ENCODE peak calls at places on chromosomes 16 and 17, in ten cellular contexts. A is AG10803, G is foreskin keratinocyte, U is tibial nerve, N is IMR-90, C is mucosa of descending colon, F is PC-3, S is AG09309, J is tibial artery, H is astrocyte of the spinal cord. Y is an unnamed sample.

GRCh38 chr16:898216-898615 is 72.6 kb downstream of the LMF1 start:
- DNase-seq in A (no peak), G (no peak), U (no peak), N (no peak), C (no peak), F (no peak), S (no peak), J (no peak), H (no peak), Y (no peak)

GRCh38 chr17:40557531-40558299 is 7.6 kb downstream of the CCR7 start:
- DNase-seq in A (no peak), G (no peak), U (no peak), N (no peak), C (no peak), F (no peak), S (no peak), J (no peak), H (no peak), Y (no peak)

GRCh38 chr17:79844869-79845600 is 5.8 kb upstream of the CBX4 start:
- DNase-seq in A (no peak), G (no peak), U (no peak), N (no peak), C (peak), F (peak), S (no peak), J (no peak), H (no peak), Y (peak)

GRCh38 chr17:38922538-38923291 is 2.7 kb upstream of the LASP1NB start:
- DNase-seq in A (peak), G (no peak), U (peak), N (peak), C (no peak), F (peak), S (peak), J (peak), H (peak), Y (peak)

GRCh38 chr16:52584921-52585320 is 38.0 kb upstream of the TOX3 start:
- DNase-seq in A (no peak), G (no peak), U (no peak), N (no peak), C (no peak), F (no peak), S (no peak), J (no peak), H (no peak), Y (no peak)

GRCh38 chr17:45339646-45340605 is 23.1 kb upstream of the MAP3K14 start:
- DNase-seq in A (no peak), G (no peak), U (no peak), N (no peak), C (no peak), F (no peak), S (no peak), J (no peak), H (no peak), Y (no peak)

GRCh38 chr17:7413346-7413985 is 5.8 kb downstream of the NLGN2 start:
- DNase-seq in A (peak), G (peak), U (no peak), N (peak), C (no peak), F (peak), S (peak), J (no peak), H (peak), Y (no peak)

GRCh38 chr17:73191443-73192218 is 1.2 kb upstream of the COG1 start:
- DNase-seq in A (peak), G (peak), U (peak), N (peak), C (no peak), F (peak), S (no peak), J (peak), H (peak), Y (peak)

GRCh38 chr17:78899361-78900260 is 3.4 kb downstream of the CEP295NL start:
- DNase-seq in A (peak), G (peak), U (no peak), N (no peak), C (no peak), F (no peak), S (no peak), J (no peak), H (no peak), Y (peak)

GRCh38 chr16:57013268-57013667 is 23.9 kb downstream of the NLRC5 start:
- DNase-seq in A (peak), G (peak), U (no peak), N (peak), C (no peak), F (peak), S (peak), J (no peak), H (peak), Y (no peak)

DNA sequence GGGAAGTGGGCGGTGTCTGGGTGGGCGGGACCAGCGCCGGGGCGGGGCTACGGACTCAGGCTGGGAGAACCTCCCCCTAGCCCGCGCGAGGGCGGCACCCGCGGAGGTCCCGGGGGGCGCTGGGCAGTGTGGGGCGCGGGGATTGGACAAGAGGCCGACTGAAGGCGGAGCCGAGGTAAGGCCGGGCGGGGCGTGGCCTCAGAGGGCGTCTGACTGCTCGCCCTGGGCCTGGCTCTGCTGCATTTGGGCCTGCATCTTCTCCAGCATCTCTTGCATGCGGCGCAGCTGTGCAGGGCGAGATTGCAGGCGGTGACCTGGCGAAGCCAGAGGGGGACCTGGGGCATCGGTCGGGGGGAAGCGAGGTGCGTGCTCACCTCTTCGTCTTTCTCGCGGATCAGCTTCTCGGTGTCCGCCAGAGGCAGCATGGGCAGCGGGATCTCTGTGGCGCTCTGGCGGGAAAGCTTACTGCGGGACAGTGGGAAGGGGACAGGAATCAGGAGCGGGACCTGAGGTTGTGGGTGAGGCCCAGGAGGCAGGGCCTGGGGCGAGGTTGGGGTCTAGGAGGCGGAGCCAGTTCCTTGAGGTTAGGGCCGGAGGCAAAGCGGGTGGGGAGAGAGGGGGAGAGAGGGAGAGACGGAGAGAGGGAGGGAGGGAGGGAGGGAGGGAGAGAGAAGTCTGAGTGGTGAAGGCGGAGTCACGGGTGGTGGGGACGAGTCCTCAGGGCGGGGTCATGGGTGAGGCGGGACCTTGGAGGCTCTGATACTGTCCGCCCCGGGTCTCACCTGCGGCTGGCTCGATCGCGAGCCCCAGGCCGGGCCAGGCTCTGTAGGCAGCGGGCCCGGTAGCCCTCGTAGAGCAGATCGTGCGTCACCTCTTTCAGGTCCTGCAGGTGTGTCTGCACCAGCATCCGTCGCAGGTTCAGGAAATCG is 3.9 kb downstream of the SEPTIN1 start:
- DNase-seq in A (peak), G (peak), U (peak), N (peak), C (peak), F (peak), S (peak), J (peak), H (peak), Y (peak)
- TF ChIP-seq CTCF in A (peak), G (peak), U (peak), N (peak), C (no peak), F (no peak), S (peak), J (no peak), H (peak), Y (peak)

DNA sequence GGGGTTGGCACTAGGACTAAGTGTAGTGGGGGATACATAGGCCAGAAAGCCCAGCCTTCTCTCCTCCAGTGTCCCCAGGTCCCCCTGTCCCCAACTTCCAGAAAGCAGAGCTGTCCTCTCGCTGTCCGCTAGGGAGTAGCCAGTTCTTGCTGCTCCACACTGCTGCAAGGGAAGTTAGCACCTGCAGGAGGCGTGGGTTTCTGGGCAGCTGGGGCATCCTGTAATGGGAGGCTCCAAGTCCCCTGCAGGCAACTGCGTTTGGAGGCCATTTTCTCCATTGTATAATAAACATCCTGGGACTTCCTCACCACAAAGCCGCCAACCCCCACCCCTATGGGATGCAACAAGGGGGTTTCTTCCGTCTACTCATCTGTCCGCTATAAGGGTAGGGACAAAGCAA is 1.7 kb downstream of the RPRML start:
- DNase-seq in A (no peak), G (no peak), U (no peak), N (peak), C (no peak), F (peak), S (no peak), J (no peak), H (no peak), Y (peak)
- TF ChIP-seq CTCF in A (peak), G (peak), U (no peak), N (peak), C (no peak), F (peak), S (no peak), J (no peak), H (peak), Y (no peak)

GRCh38 chr16:10578474-10579316 is 1.7 kb downstream of the EMP2 start:
- DNase-seq in A (no peak), G (peak), U (no peak), N (no peak), C (peak), F (peak), S (no peak), J (no peak), H (no peak), Y (peak)
- TF ChIP-seq CTCF in A (no peak), G (peak), U (no peak), N (no peak), C (peak), F (peak), S (no peak), J (no peak), H (no peak), Y (no peak)

DNA sequence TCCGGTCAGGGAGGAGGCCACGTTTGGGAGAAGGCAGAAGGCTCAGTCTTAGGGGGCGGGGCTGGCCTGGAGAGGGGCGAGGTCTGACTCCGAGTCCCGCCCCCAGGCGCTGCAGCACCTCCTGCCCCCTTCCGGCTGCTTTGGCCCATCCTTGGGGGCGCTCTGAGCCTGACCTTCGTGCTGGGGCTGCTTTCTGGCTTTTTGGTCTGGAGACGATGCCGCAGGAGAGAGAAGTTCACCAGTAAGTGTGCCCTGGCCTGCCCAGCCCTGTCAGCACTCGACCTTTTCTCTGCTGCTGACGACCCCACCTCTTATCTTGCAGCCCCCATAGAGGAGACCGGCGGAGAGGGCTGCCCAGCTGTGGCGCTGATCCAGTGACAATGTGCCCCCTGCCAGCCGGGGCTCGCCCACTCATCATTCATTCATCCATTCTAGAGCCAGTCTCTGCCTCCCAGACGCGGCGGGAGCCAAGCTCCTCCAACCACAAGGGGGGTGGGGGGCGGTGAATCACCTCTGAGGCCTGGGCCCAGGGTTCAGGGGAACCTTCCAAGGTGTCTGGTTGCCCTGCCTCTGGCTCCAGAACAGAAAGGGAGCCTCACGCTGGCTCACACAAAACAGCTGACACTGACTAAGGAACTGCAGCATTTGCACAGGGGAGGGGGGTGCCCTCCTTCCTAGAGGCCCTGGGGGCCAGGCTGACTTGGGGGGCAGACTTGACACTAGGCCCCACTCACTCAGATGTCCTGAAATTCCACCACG is 1.5 kb downstream of the TNFRSF12A start:
- DNase-seq in A (peak), G (peak), U (peak), N (peak), C (peak), F (peak), S (peak), J (peak), H (peak), Y (peak)
- TF ChIP-seq CTCF in A (peak), G (peak), U (no peak), N (peak), C (no peak), F (no peak), S (peak), J (no peak), H (peak), Y (no peak)

DNA sequence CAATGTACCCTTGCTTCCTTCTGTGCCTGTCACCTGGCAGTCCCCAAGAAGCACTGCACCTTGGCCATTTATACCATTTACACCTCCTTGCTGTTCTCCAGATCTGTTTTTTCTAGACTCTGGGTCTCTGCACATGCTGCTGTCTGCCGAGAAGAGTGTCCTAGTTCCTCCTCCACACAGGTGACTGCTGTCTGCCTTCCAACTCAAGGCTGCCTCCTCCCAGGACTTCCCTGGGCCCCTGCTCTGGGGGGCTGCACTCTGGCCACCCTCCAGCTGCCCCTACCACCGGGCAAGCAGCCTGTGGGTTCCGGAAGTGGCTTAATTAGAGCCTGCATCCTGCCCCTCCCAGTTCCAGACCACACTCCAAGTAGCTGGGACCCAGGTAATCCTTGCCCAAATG is 5.7 kb upstream of the LIMD2 start:
- DNase-seq in A (no peak), G (no peak), U (no peak), N (no peak), C (no peak), F (no peak), S (no peak), J (no peak), H (no peak), Y (no peak)
- TF ChIP-seq CTCF in A (no peak), G (no peak), U (no peak), N (no peak), C (no peak), F (no peak), S (no peak), J (no peak), H (no peak), Y (no peak)

GRCh38 chr16:85607331-85607765 is 5.8 kb upstream of the GSE1 start:
- DNase-seq in A (no peak), G (no peak), U (no peak), N (no peak), C (no peak), F (no peak), S (no peak), J (no peak), H (no peak), Y (no peak)
- TF ChIP-seq CTCF in A (peak), G (no peak), U (no peak), N (no peak), C (no peak), F (no peak), S (no peak), J (no peak), H (peak), Y (no peak)

Y was measured in Calu3.